ENCODE peak calls at places on chromosomes 11 and 22, in ten cellular contexts. One of them, this sample, is unnamed.

GRCh38 chr11:74683279-74683871 is 47.9 kb downstream of the CHRDL2 start:
- DNase-seq in CD4-positive, alpha-beta T cell: no peak
- DNase-seq in GM19239: no peak
- DNase-seq in HCEC 1CT: no peak
- DNase-seq in NCI-H1092: no peak
- DNase-seq in head of caudate nucleus: peak
- DNase-seq in BJ: no peak
- DNase-seq in glutamatergic neuron: peak
- DNase-seq in nucleus accumbens: peak
- DNase-seq in sciatic nerve: peak
- DNase-seq in this sample: peak

GRCh38 chr11:82750643-82751139 is 17.0 kb upstream of the FAM181B start:
- DNase-seq in sciatic nerve: no peak
- DNase-seq in GM19239: no peak
- DNase-seq in glutamatergic neuron: no peak
- DNase-seq in BJ: no peak
- DNase-seq in HCEC 1CT: no peak
- DNase-seq in head of caudate nucleus: no peak
- DNase-seq in NCI-H1092: no peak
- DNase-seq in nucleus accumbens: no peak
- DNase-seq in CD4-positive, alpha-beta T cell: no peak
- DNase-seq in this sample: no peak

GRCh38 chr22:22245935-22246525 is 1.4 kb downstream of the VPREB1 start:
- DNase-seq in HCEC 1CT: no peak
- DNase-seq in glutamatergic neuron: no peak
- DNase-seq in CD4-positive, alpha-beta T cell: no peak
- DNase-seq in GM19239: no peak
- DNase-seq in nucleus accumbens: no peak
- DNase-seq in BJ: no peak
- DNase-seq in head of caudate nucleus: no peak
- DNase-seq in NCI-H1092: no peak
- DNase-seq in sciatic nerve: no peak
- DNase-seq in this sample: no peak

GRCh38 chr22:21921729-21922128 is 30.9 kb downstream of the PPM1F start:
- DNase-seq in glutamatergic neuron: no peak
- DNase-seq in HCEC 1CT: no peak
- DNase-seq in BJ: no peak
- DNase-seq in head of caudate nucleus: no peak
- DNase-seq in CD4-positive, alpha-beta T cell: no peak
- DNase-seq in NCI-H1092: no peak
- DNase-seq in GM19239: no peak
- DNase-seq in nucleus accumbens: no peak
- DNase-seq in sciatic nerve: no peak
- DNase-seq in this sample: no peak

GRCh38 chr11:132312616-132313210 is 942.3 kb downstream of the NTM start:
- DNase-seq in CD4-positive, alpha-beta T cell: no peak
- DNase-seq in BJ: no peak
- DNase-seq in NCI-H1092: peak
- DNase-seq in head of caudate nucleus: peak
- DNase-seq in sciatic nerve: no peak
- DNase-seq in HCEC 1CT: peak
- DNase-seq in glutamatergic neuron: peak
- DNase-seq in GM19239: peak
- DNase-seq in nucleus accumbens: no peak
- DNase-seq in this sample: peak

GRCh38 chr22:42399315-42400271 is 32.6 kb downstream of the NFAM1 start:
- DNase-seq in HCEC 1CT: no peak
- DNase-seq in head of caudate nucleus: peak
- DNase-seq in glutamatergic neuron: peak
- DNase-seq in NCI-H1092: peak
- DNase-seq in BJ: no peak
- DNase-seq in nucleus accumbens: no peak
- DNase-seq in CD4-positive, alpha-beta T cell: no peak
- DNase-seq in GM19239: no peak
- DNase-seq in sciatic nerve: peak
- DNase-seq in this sample: no peak

GRCh38 chr11:117384045-117384444 is 56.4 kb downstream of the CEP164 start:
- DNase-seq in CD4-positive, alpha-beta T cell: no peak
- DNase-seq in HCEC 1CT: peak
- DNase-seq in BJ: peak
- DNase-seq in head of caudate nucleus: peak
- DNase-seq in nucleus accumbens: peak
- DNase-seq in glutamatergic neuron: no peak
- DNase-seq in sciatic nerve: peak
- DNase-seq in GM19239: no peak
- DNase-seq in NCI-H1092: no peak
- DNase-seq in this sample: no peak

GRCh38 chr11:76918941-76919386 is 58.2 kb downstream of the ACER3 start:
- DNase-seq in HCEC 1CT: peak
- DNase-seq in BJ: no peak
- DNase-seq in glutamatergic neuron: no peak
- DNase-seq in GM19239: no peak
- DNase-seq in head of caudate nucleus: peak
- DNase-seq in NCI-H1092: peak
- DNase-seq in CD4-positive, alpha-beta T cell: no peak
- DNase-seq in nucleus accumbens: peak
- DNase-seq in sciatic nerve: no peak
- DNase-seq in this sample: peak

GRCh38 chr22:23119492-23120414 is 22.0 kb downstream of the RSPH14 start:
- DNase-seq in sciatic nerve: no peak
- DNase-seq in glutamatergic neuron: no peak
- DNase-seq in CD4-positive, alpha-beta T cell: peak
- DNase-seq in GM19239: peak
- DNase-seq in BJ: no peak
- DNase-seq in HCEC 1CT: no peak
- DNase-seq in nucleus accumbens: peak
- DNase-seq in NCI-H1092: no peak
- DNase-seq in head of caudate nucleus: peak
- DNase-seq in this sample: no peak

GRCh38 chr22:37275622-37276021 is 6.7 kb upstream of the CYTH4 start:
- DNase-seq in head of caudate nucleus: no peak
- DNase-seq in glutamatergic neuron: no peak
- DNase-seq in HCEC 1CT: no peak
- DNase-seq in BJ: no peak
- DNase-seq in CD4-positive, alpha-beta T cell: no peak
- DNase-seq in sciatic nerve: no peak
- DNase-seq in NCI-H1092: no peak
- DNase-seq in GM19239: no peak
- DNase-seq in nucleus accumbens: no peak
- DNase-seq in this sample: no peak

GRCh38 chr22:40348025-40348658 is 1.8 kb downstream of the ADSL start:
- DNase-seq in BJ: no peak
- DNase-seq in head of caudate nucleus: peak
- DNase-seq in NCI-H1092: no peak
- DNase-seq in nucleus accumbens: peak
- DNase-seq in GM19239: peak
- DNase-seq in sciatic nerve: peak
- DNase-seq in glutamatergic neuron: peak
- DNase-seq in HCEC 1CT: peak
- DNase-seq in CD4-positive, alpha-beta T cell: peak
- DNase-seq in this sample: no peak

This sample was measured in hippocampal formation.